ENCODE peak calls at places on chromosomes 13 and 19, in eight cellular contexts. M is A549; G is kidney; Y is CD4-positive, CD25-positive, alpha-beta regulatory T cell; X is right lobe of liver; E is A673; K is ovary; Q is heart right ventricle. I is an unnamed sample.

GRCh38 chr13:74118328-74118727 is 15.9 kb downstream of the KLF12 start:
- DNase-seq in M (no peak), G (no peak), Y (no peak), X (no peak), E (peak; percentile 44), K (no peak), Q (no peak), I (no peak)

GRCh38 chr13:26709461-26709860 is 51.1 kb downstream of the GPR12 start:
- DNase-seq in M (no peak), G (no peak), Y (no peak), X (no peak), E (no peak), K (no peak), Q (no peak), I (no peak)

GRCh38 chr13:82803341-82803740 is 1078.9 kb downstream of the SLITRK1 start:
- DNase-seq in M (no peak), G (no peak), Y (no peak), X (no peak), E (peak; percentile 53), K (no peak), Q (no peak), I (no peak)

GRCh38 chr13:98484289-98485219 is 92.4 kb downstream of the STK24 start:
- DNase-seq in M (peak; percentile 91), G (peak; percentile 94), Y (peak; percentile 42), X (peak; percentile 74), E (peak; percentile 86), K (peak; percentile 58), Q (peak; percentile 37), I (peak; percentile 95)

GRCh38 chr19:13241321-13242104 is 91.3 kb downstream of the IER2 start:
- DNase-seq in M (no peak), G (no peak), Y (no peak), X (no peak), E (no peak), K (no peak), Q (no peak), I (peak; percentile 31)

GRCh38 chr13:85812282-85812681 is 13.1 kb upstream of the SLITRK6 start:
- DNase-seq in M (no peak), G (no peak), Y (no peak), X (no peak), E (no peak), K (no peak), Q (no peak), I (no peak)

GRCh38 chr13:75135325-75135825 is 346.6 kb downstream of the TBC1D4 start:
- DNase-seq in M (no peak), G (no peak), Y (no peak), X (no peak), E (peak; percentile 9), K (no peak), Q (no peak), I (peak; percentile 62)

GRCh38 chr19:18300930-18301717 is 19.7 kb upstream of the JUND start:
- DNase-seq in M (no peak), G (peak; percentile 95), Y (no peak), X (peak; percentile 96), E (no peak), K (peak; percentile 73), Q (peak; percentile 82), I (peak; percentile 43)

DNA sequence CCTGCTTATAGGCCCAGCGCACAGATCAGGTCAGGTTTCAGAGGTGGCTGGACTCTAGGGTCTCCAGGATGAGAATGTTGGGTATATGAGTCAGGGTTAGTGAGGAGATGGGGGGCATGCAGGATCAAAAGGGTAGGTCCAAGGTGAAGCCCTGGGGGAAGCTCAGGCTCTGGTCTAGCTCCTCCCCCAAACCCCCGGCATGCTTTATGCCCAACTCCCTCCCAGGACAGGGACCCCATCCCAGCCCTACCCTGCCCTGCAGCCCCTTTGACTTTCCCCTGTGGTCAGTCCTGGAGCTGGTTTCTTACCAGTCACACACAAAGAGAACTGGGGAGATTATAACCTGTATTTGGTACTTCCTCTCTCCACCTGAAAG is 9.8 kb upstream of the CEACAM18 start:
- DNase-seq in M (no peak), G (no peak), Y (no peak), X (no peak), E (no peak), K (no peak), Q (no peak), I (no peak)
- H3K4me3 ChIP-seq in M (no peak overlapping the region), G (no peak overlapping the region), Y (no peak overlapping the region), X (no peak overlapping the region), E (no peak overlapping the region), K (no peak overlapping the region), Q (no peak overlapping the region), I (no peak overlapping the region)

GRCh38 chr13:113836917-113837553 is 26.8 kb downstream of the GAS6 start:
- DNase-seq in M (peak; percentile 38), G (peak; percentile 60), Y (no peak), X (peak; percentile 70), E (peak; percentile 29), K (peak; percentile 72), Q (peak; percentile 64), I (peak; percentile 89)

GRCh38 chr13:113837554-113838355 is 26.1 kb downstream of the GAS6 start:
- DNase-seq in M (peak; percentile 62), G (peak; percentile 96), Y (no peak), X (peak; percentile 90), E (peak; percentile 45), K (peak; percentile 97), Q (peak; percentile 94), I (peak; percentile 84)

GRCh38 chr13:113834496-113835200 is 29.2 kb downstream of the GAS6 start:
- DNase-seq in M (no peak), G (peak; percentile 72), Y (no peak), X (no peak), E (no peak), K (no peak), Q (peak; percentile 14), I (no peak)

GRCh38 chr13:113833111-113833830 is 30.6 kb downstream of the GAS6 start:
- DNase-seq in M (no peak), G (peak; percentile 66), Y (no peak), X (no peak), E (no peak), K (no peak), Q (peak; percentile 10), I (no peak)

DNA sequence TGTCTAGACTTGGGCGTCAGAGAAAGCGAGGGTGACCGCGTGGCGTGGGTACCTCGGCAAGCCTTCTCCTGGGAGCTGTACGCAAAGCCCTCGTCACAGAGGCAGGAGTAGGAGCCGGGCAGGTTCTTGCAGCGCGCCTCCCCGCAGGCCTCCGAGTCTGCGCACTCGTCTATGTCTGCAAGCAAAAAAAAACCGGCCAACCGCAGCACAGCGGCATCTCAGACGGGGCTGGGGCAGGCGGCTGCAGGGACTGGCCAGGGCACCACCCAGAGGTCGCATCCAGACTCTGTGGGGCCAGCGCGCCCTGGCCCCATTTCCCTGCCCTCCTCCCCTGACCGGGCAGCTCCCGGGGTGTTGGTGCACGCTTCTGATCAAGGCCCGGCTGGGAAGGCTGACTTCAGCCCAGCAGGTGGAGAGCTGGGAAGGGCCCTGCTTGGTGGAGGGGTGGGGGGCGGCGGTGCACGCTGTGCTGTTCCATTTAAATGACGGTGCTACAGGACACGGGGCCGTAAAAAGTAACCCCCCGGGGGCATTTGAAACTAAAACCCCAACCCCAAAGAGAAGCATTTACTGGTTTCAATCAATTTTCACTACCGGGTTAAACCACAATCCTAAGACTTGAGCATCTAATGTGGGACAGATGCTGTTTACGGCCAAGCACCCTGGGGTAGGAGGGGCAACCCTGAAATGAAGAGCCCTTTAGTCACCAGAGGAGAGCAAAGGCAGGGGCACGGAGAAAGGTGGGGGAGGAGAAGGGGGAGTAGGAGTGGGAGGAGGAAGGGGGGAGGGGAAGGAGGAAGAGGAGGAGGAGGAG is 28.2 kb downstream of the GAS6 start:
- DNase-seq in M (no peak), G (peak; percentile 70), Y (no peak), X (no peak), E (peak; percentile 51), K (no peak), Q (peak; percentile 8), I (peak; percentile 52)
- H3K27ac ChIP-seq in M (peak overlapping the region; percentile 100), G (no peak overlapping the region), Y (no peak overlapping the region), X (no peak overlapping the region), E (no peak overlapping the region), K (no peak overlapping the region), Q (no peak overlapping the region), I (no peak overlapping the region)

DNA sequence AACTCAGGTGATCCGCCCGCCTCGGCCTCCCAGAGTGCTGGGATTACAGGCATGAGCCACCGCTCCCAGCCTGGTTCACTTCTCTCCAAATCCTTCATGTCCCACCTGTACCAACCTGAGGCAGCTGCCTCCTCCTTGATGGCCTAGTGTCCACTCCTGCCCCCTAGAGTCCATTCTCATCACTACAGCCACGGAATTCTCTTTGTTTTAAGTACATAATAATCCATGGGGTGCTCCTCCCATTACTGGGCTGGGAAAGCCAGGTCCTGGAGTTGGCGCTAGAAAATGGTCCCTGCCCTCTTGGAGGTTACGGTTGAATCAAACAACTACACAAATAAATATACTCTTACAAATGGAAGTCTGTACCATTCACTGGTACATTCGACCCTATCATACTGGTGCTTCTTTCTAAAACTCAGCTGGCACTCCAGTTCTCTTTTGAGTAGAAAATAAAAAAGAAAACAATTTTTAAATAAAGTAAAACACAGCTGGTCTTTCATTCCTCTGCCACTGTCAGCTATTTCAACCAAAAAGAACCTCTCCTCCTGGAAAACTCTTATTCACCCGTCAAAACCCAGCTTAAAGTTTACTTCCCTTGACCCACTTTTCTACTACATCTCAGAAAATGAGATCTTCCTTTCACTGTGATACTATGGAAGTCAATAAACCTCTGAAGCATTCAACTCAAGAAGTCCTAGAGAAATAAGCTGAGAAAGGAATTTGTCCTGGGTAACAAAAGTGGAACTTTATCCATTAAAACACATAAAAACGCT is 22.4 kb upstream of the ARHGEF18 start:
- DNase-seq in M (no peak), G (no peak), Y (no peak), X (no peak), E (peak; percentile 43), K (no peak), Q (no peak), I (peak; percentile 54)
- H3K4me1 ChIP-seq in M (no peaks in the 10 kb centered on the region), G (no peaks in the 10 kb centered on the region), Y (no peaks in the 10 kb centered on the region), X (peaks cover 3% of the 10 kb centered on the region), E (no peaks in the 10 kb centered on the region), K (peaks cover 2% of the 10 kb centered on the region), Q (peaks cover 4% of the 10 kb centered on the region), I (no peaks in the 10 kb centered on the region)

GRCh38 chr13:24141333-24141910 is 19.1 kb upstream of the SPATA13 start:
- DNase-seq in M (no peak), G (no peak), Y (no peak), X (no peak), E (peak; percentile 42), K (no peak), Q (no peak), I (no peak)

GRCh38 chr13:24138911-24139310 is 21.6 kb upstream of the SPATA13 start:
- DNase-seq in M (no peak), G (no peak), Y (no peak), X (no peak), E (no peak), K (no peak), Q (no peak), I (no peak)

GRCh38 chr13:24142453-24142852 is 18.1 kb upstream of the SPATA13 start:
- DNase-seq in M (no peak), G (no peak), Y (no peak), X (no peak), E (no peak), K (no peak), Q (no peak), I (no peak)

GRCh38 chr13:24145231-24145630 is 15.3 kb upstream of the SPATA13 start:
- DNase-seq in M (no peak), G (no peak), Y (no peak), X (no peak), E (no peak), K (no peak), Q (no peak), I (no peak)

DNA sequence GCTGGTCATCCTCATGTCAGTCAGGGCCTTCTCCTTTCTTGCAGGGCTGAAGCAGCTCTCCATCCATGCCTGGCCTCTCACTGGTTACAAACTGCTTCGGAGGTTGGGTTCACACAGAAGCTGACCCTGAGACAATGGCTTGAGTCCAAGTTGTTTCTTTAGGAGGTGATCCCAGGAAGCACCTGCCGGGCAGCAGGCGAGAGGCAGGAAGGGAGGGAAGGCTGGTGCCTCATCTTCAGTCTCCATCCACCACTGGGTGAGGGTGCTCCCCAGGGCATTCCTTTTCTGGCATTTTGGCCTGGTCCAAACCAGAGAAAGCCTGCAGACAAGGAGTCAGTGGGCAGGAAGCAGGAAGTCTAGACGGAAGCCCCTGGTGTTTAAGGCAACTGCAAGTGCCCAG is 17.6 kb upstream of the SPATA13 start:
- DNase-seq in M (no peak), G (no peak), Y (no peak), X (no peak), E (no peak), K (no peak), Q (no peak), I (no peak)
- H3K4me3 ChIP-seq in M (no peak overlapping the region), G (no peak overlapping the region), Y (no peak overlapping the region), X (no peak overlapping the region), E (no peak overlapping the region), K (no peak overlapping the region), Q (no peak overlapping the region), I (no peak overlapping the region)

I was measured in SJCRH30.